ENCODE peak calls at places on chromosomes 6 and 20, in four cellular contexts. Z, D, T and Q are unnamed samples.

GRCh38 chr6:16243055-16243454 is 4.7 kb downstream of the GMPR start:
- ATAC-seq in Z (no peak), D (no peak), T (no peak), Q (no peak)

GRCh38 chr6:148677594-148678476 is 69.0 kb upstream of the UST start:
- ATAC-seq in Z (no peak), D (peak; percentile 38), T (no peak), Q (no peak)

GRCh38 chr6:112027942-112028674 is 25.8 kb upstream of the CCN6 start:
- ATAC-seq in Z (no peak), D (peak; percentile 75), T (peak; percentile 86), Q (no peak)

GRCh38 chr20:50267866-50268219 is 77.2 kb downstream of the CEBPB start:
- ATAC-seq in Z (peak; percentile 29), D (peak; percentile 70), T (no peak), Q (no peak)

GRCh38 chr6:34680802-34681515 is 15.6 kb downstream of the ILRUN start:
- ATAC-seq in Z (no peak), D (peak; percentile 38), T (peak; percentile 87), Q (no peak)

GRCh38 chr6:6414946-6415345 is 94.5 kb upstream of the F13A1 start:
- ATAC-seq in Z (no peak), D (no peak), T (no peak), Q (no peak)

GRCh38 chr20:45055056-45055455 is 45.9 kb downstream of the KCNS1 start:
- ATAC-seq in Z (no peak), D (no peak), T (no peak), Q (no peak)

GRCh38 chr6:122438975-122439374 is 32.6 kb downstream of the SERINC1 start:
- ATAC-seq in Z (peak; percentile 54), D (no peak), T (no peak), Q (no peak)

GRCh38 chr6:5813625-5814027 is 193.1 kb downstream of the NRN1 start:
- ATAC-seq in Z (no peak), D (no peak), T (peak; percentile 15), Q (no peak)

GRCh38 chr6:29709178-29709576 is 14.1 kb upstream of the HLA-F start:
- ATAC-seq in Z (no peak), D (no peak), T (peak; percentile 7), Q (no peak)

GRCh38 chr20:62875419-62876355 is 14.1 kb upstream of the TCFL5 start:
- ATAC-seq in Z (peak; percentile 97), D (peak; percentile 96), T (peak; percentile 26), Q (peak; percentile 99)

GRCh38 chr6:162705736-162706135 is 21.8 kb downstream of the PRKN start:
- ATAC-seq in Z (no peak), D (no peak), T (no peak), Q (no peak)

GRCh38 chr6:18021166-18021850 is 33.9 kb upstream of the KIF13A start:
- ATAC-seq in Z (no peak), D (no peak), T (no peak), Q (no peak)